ENCODE peak calls at places on chromosomes 1 and 21, in six cellular contexts. B is NCI-H2081; E is left colon; O is germinal center; C is CD4-positive, alpha-beta T cell; K is memory B cell. P is an unnamed sample.

GRCh38 chr1:14926214-14926613 is 227.3 kb upstream of the TMEM51 start:
- DNase-seq in E (no peak), C (no peak), O (no peak), B (no peak), K (no peak), P (no peak)

GRCh38 chr21:37758997-37759396 is 157.3 kb downstream of the KCNJ6 start:
- DNase-seq in C (no peak), O (peak), B (peak), K (no peak), E (no peak), P (no peak)

GRCh38 chr1:231390071-231390470 is 32.0 kb downstream of the EGLN1 start:
- DNase-seq in E (no peak), K (no peak), C (no peak), O (no peak), B (no peak), P (no peak)

GRCh38 chr1:182065126-182065845 is 3.8 kb upstream of the ZNF648 start:
- DNase-seq in B (no peak), O (no peak), K (no peak), E (no peak), C (no peak), P (no peak)

GRCh38 chr1:6384962-6385672 is 8.4 kb downstream of the ACOT7 start:
- DNase-seq in B (no peak), E (no peak), C (no peak), K (no peak), O (no peak), P (peak)

GRCh38 chr21:42959754-42960153 is 14.6 kb upstream of the PKNOX1 start:
- DNase-seq in C (no peak), K (no peak), O (no peak), B (no peak), E (no peak), P (no peak)

GRCh38 chr21:16532841-16533240 is 803.1 kb downstream of the USP25 start:
- DNase-seq in E (no peak), K (no peak), O (no peak), B (no peak), C (no peak), P (no peak)

GRCh38 chr1:205237526-205238484 is 10.1 kb downstream of the TMCC2 start:
- DNase-seq in E (no peak), O (no peak), K (no peak), C (no peak), B (no peak), P (no peak)

GRCh38 chr1:56644064-56644940 is 812 bp upstream of the PRKAA2 start:
- DNase-seq in E (peak), B (no peak), K (no peak), C (no peak), O (no peak), P (no peak)

GRCh38 chr1:143574891-143575520 is 396.8 kb downstream of the FAM72C start:
- DNase-seq in E (no peak), O (no peak), B (no peak), C (no peak), K (no peak), P (no peak)

GRCh38 chr21:41766883-41767605 is at the start of gene RIPK4:
- DNase-seq in E (peak), B (peak), O (peak), C (peak), K (no peak), P (no peak)

GRCh38 chr1:22780696-22781095 is 70.1 kb downstream of the EPHB2 start:
- DNase-seq in B (no peak), K (no peak), O (peak), C (no peak), E (no peak), P (no peak)

GRCh38 chr1:161173711-161174110 is 3.6 kb downstream of the B4GALT3 start:
- DNase-seq in E (no peak), C (no peak), B (no peak), O (no peak), K (no peak), P (no peak)

GRCh38 chr1:180912801-180913616 is at the start of gene KIAA1614:
- DNase-seq in O (no peak), B (no peak), K (no peak), E (peak), C (no peak), P (no peak)

GRCh38 chr1:48016526-48016925 is 19.3 kb upstream of the TRABD2B start:
- DNase-seq in E (no peak), K (no peak), O (no peak), C (no peak), B (no peak), P (no peak)

GRCh38 chr1:111656093-111657017 is 36.8 kb downstream of the RAP1A start:
- DNase-seq in C (no peak), O (no peak), E (no peak), K (peak), B (no peak), P (peak)

GRCh38 chr1:174156437-174156836 is 2.9 kb upstream of the RABGAP1L start:
- DNase-seq in K (no peak), O (no peak), E (no peak), C (no peak), B (no peak), P (no peak)

GRCh38 chr1:5575396-5576110 is 416.7 kb downstream of the NPHP4 start:
- DNase-seq in O (no peak), B (no peak), K (no peak), C (no peak), E (no peak), P (no peak)

GRCh38 chr21:34071683-34072082 is 1.7 kb upstream of the MRPS6 start:
- DNase-seq in C (no peak), K (no peak), E (no peak), B (no peak), O (no peak), P (no peak)

GRCh38 chr1:225519166-225519863 is 91.5 kb upstream of the LBR start:
- DNase-seq in B (no peak), E (no peak), K (no peak), C (no peak), O (no peak), P (peak)

GRCh38 chr1:161805399-161806197 is 39.5 kb downstream of the ATF6 start:
- DNase-seq in O (no peak), E (no peak), K (no peak), C (no peak), B (no peak), P (no peak)

GRCh38 chr1:59017501-59018231 is 233.8 kb upstream of the JUN start:
- DNase-seq in C (no peak), E (no peak), K (no peak), O (no peak), B (no peak), P (no peak)

GRCh38 chr1:77756052-77756754 is 3.4 kb downstream of the USP33 start:
- DNase-seq in O (no peak), C (no peak), B (no peak), K (no peak), E (no peak), P (no peak)

GRCh38 chr1:227765261-227766014 is 30.2 kb downstream of the SNAP47 start:
- DNase-seq in B (no peak), O (no peak), C (no peak), K (no peak), E (no peak), P (no peak)

GRCh38 chr1:230570724-230571390 is 71.4 kb upstream of the COG2 start:
- DNase-seq in O (no peak), B (no peak), E (peak), K (no peak), C (no peak), P (no peak)

GRCh38 chr1:67646145-67647035 is 38.6 kb upstream of the GADD45A start:
- DNase-seq in C (no peak), E (no peak), K (no peak), O (no peak), B (peak), P (no peak)

GRCh38 chr1:147586412-147586811 is 45.1 kb downstream of the BCL9 start:
- DNase-seq in E (no peak), O (no peak), C (no peak), B (no peak), K (no peak), P (no peak)

GRCh38 chr1:51877434-51878306 is 857 bp downstream of the NRDC start:
- DNase-seq in B (peak), C (no peak), E (no peak), K (no peak), O (no peak), P (no peak)

GRCh38 chr1:22978299-22978698 is 5.6 kb upstream of the LACTBL1 start:
- DNase-seq in E (no peak), K (no peak), C (no peak), O (no peak), B (no peak), P (no peak)

GRCh38 chr1:224929335-224930237 is at the start of gene DNAH14:
- DNase-seq in K (no peak), E (peak), O (peak), B (peak), C (no peak), P (no peak)